ENCODE peak calls at places on chromosomes 6 and 20, in ten cellular contexts. P is NCI-H446; S is central memory CD4-positive, alpha-beta T cell; R is stimulated activated CD4-positive, alpha-beta T cell treated with anti-CD3 and anti-CD28 coated beads, Interleukin-1b, Interleukin-23, amount 100 ng/mL, for 4 hours; D is OCI-LY7; Q is fibroblast of lung; W is epithelial cell of esophagus; C is tibial artery; Z is HTR-8/SVneo; J is germinal center. H is an unnamed sample.

GRCh38 chr6:26268659-26269402 is 96.2 kb upstream of the BTN3A2 start:
- DNase-seq in Q (peak), J (no peak), R (no peak), C (no peak), P (no peak), D (peak), S (no peak), Z (no peak), W (peak), H (no peak)

GRCh38 chr20:43750774-43751166 is 24.0 kb upstream of the GTSF1L start:
- DNase-seq in C (no peak), Z (no peak), S (no peak), D (no peak), W (no peak), P (no peak), Q (no peak), J (no peak), R (no peak), H (no peak)

GRCh38 chr20:36628076-36628475 is 17.9 kb downstream of the SLA2 start:
- DNase-seq in Z (no peak), J (no peak), P (no peak), R (no peak), C (no peak), S (no peak), D (no peak), W (no peak), Q (peak), H (no peak)

GRCh38 chr20:58109918-58110635 is 118.4 kb downstream of the ANKRD60 start:
- DNase-seq in P (no peak), D (no peak), Q (no peak), W (no peak), J (no peak), Z (no peak), R (no peak), C (no peak), S (no peak), H (no peak)

GRCh38 chr20:24587384-24588046 is 118.1 kb downstream of the SYNDIG1 start:
- DNase-seq in R (no peak), Q (peak), S (no peak), J (no peak), W (no peak), C (no peak), P (no peak), D (no peak), Z (no peak), H (no peak)

GRCh38 chr6:20800229-20800628 is 266.0 kb downstream of the CDKAL1 start:
- DNase-seq in Q (no peak), R (no peak), D (no peak), W (no peak), C (no peak), J (no peak), Z (no peak), P (no peak), S (no peak), H (no peak)

GRCh38 chr6:140744648-140745320 is 1370.3 kb upstream of the CITED2 start:
- DNase-seq in Q (peak), S (no peak), R (no peak), Z (no peak), W (peak), D (no peak), P (no peak), C (peak), J (no peak), H (no peak)

GRCh38 chr20:46814366-46815232 is 80.0 kb upstream of the EYA2 start:
- DNase-seq in W (peak), Q (peak), R (no peak), D (no peak), Z (peak), P (no peak), S (no peak), C (no peak), J (no peak), H (no peak)

GRCh38 chr6:73207221-73207837 is 18.0 kb downstream of the KHDC1L start:
- DNase-seq in Z (no peak), D (no peak), S (no peak), J (no peak), R (no peak), P (no peak), Q (no peak), C (no peak), W (peak), H (no peak)

GRCh38 chr6:43090557-43090952 is 14.4 kb downstream of the PTK7 start:
- DNase-seq in J (no peak), C (no peak), Q (peak), W (no peak), D (no peak), Z (no peak), S (no peak), P (no peak), R (no peak), H (no peak)

GRCh38 chr6:145153495-145153894 is 581.8 kb downstream of the EPM2A start:
- DNase-seq in W (no peak), P (no peak), Q (no peak), S (no peak), D (no peak), C (no peak), J (no peak), R (no peak), Z (no peak), H (no peak)

H was measured in frontal cortex.